ENCODE peak calls at places on chromosomes 3 and 15, in four cellular contexts. T is mesothelial cell of epicardium, S is hypothalamus, U is COR-L47. W is an unnamed sample.

GRCh38 chr15:68994149-68994548 is 20.3 kb upstream of the NOX5 start:
- DNase-seq in U (no peak), T (no peak), S (no peak), W (no peak)

GRCh38 chr3:172716476-172716875 is 5.6 kb upstream of the NCEH1 start:
- DNase-seq in U (no peak), T (no peak), S (no peak), W (peak)

GRCh38 chr3:121757087-121757811 is 7.7 kb upstream of the GOLGB1 start:
- DNase-seq in U (no peak), S (no peak), T (no peak), W (no peak)

GRCh38 chr3:126181398-126181725 is 976 bp upstream of the ALDH1L1 start:
- DNase-seq in S (no peak), U (no peak), T (no peak), W (no peak)

GRCh38 chr15:97717806-97718205 is 242.7 kb upstream of the ARRDC4 start:
- DNase-seq in S (no peak), T (no peak), U (no peak), W (no peak)

GRCh38 chr15:67771201-67771600 is 54.1 kb upstream of the SKOR1 start:
- DNase-seq in T (no peak), S (no peak), U (no peak), W (no peak)

GRCh38 chr3:35867782-35868181 is 228.5 kb downstream of the ARPP21 start:
- DNase-seq in S (no peak), T (no peak), U (no peak), W (no peak)

GRCh38 chr3:191528589-191528988 is 67.6 kb downstream of the PYDC2 start:
- DNase-seq in T (no peak), U (no peak), S (no peak), W (no peak)

GRCh38 chr3:170598091-170598502 is 12.2 kb upstream of the SLC7A14 start:
- DNase-seq in T (no peak), S (no peak), U (no peak), W (no peak)

GRCh38 chr15:77624868-77625267 is 7.8 kb downstream of the LINGO1 start:
- DNase-seq in U (peak), S (no peak), T (no peak), W (no peak)

GRCh38 chr15:65194826-65195541 is 9.8 kb upstream of the CLPX start:
- DNase-seq in U (no peak), T (no peak), S (no peak), W (no peak)

GRCh38 chr3:51397389-51397788 is 6.3 kb downstream of the RBM15B start:
- DNase-seq in S (no peak), T (no peak), U (no peak), W (no peak)

GRCh38 chr3:24378313-24378712 is 116.3 kb downstream of the THRB start:
- DNase-seq in S (no peak), U (no peak), T (no peak), W (no peak)

GRCh38 chr3:125156491-125156890 is 56.1 kb downstream of the SLC12A8 start:
- DNase-seq in S (no peak), T (no peak), U (no peak), W (no peak)

GRCh38 chr15:45640610-45641009 is 5.8 kb downstream of the SQOR start:
- DNase-seq in U (no peak), S (no peak), T (no peak), W (no peak)

GRCh38 chr15:94370197-94370987 is 139.0 kb downstream of the MCTP2 start:
- DNase-seq in S (no peak), U (peak), T (no peak), W (no peak)

GRCh38 chr15:39835550-39835949 is 52.9 kb upstream of the FSIP1 start:
- DNase-seq in S (no peak), T (no peak), U (no peak), W (no peak)